ENCODE peak calls at places on chromosomes 3 and 15, in eight cellular contexts. One of them, this sample, is unnamed.

GRCh38 chr3:193342551-193342950 is 36.0 kb downstream of the ATP13A5 start:
- DNase-seq in glutamatergic neuron: no peak
- DNase-seq in lower leg skin: no peak
- DNase-seq in osteocyte: no peak
- DNase-seq in mesothelial cell of epicardium: no peak
- DNase-seq in MM.1S: no peak
- DNase-seq in choroid plexus epithelial cell: no peak
- DNase-seq in cardiac fibroblast: no peak
- DNase-seq in this sample: no peak

GRCh38 chr15:90364251-90364650 is 12.2 kb downstream of the ZNF774 start:
- DNase-seq in mesothelial cell of epicardium: no peak
- DNase-seq in lower leg skin: no peak
- DNase-seq in choroid plexus epithelial cell: peak; percentile 75
- DNase-seq in glutamatergic neuron: no peak
- DNase-seq in osteocyte: no peak
- DNase-seq in MM.1S: no peak
- DNase-seq in cardiac fibroblast: peak; percentile 70
- DNase-seq in this sample: no peak

GRCh38 chr3:148943531-148944200 is 47.7 kb upstream of the GYG1 start:
- DNase-seq in glutamatergic neuron: no peak
- DNase-seq in osteocyte: no peak
- DNase-seq in lower leg skin: no peak
- DNase-seq in mesothelial cell of epicardium: no peak
- DNase-seq in cardiac fibroblast: peak; percentile 90
- DNase-seq in choroid plexus epithelial cell: peak; percentile 96
- DNase-seq in MM.1S: peak; percentile 86
- DNase-seq in this sample: no peak

GRCh38 chr3:7745711-7746110 is 755.9 kb upstream of the LMCD1 start:
- DNase-seq in osteocyte: no peak
- DNase-seq in lower leg skin: no peak
- DNase-seq in mesothelial cell of epicardium: no peak
- DNase-seq in cardiac fibroblast: no peak
- DNase-seq in glutamatergic neuron: no peak
- DNase-seq in MM.1S: no peak
- DNase-seq in choroid plexus epithelial cell: no peak
- DNase-seq in this sample: no peak

GRCh38 chr15:62083168-62084154 is 16.7 kb downstream of the C2CD4A start:
- DNase-seq in choroid plexus epithelial cell: no peak
- DNase-seq in mesothelial cell of epicardium: no peak
- DNase-seq in MM.1S: no peak
- DNase-seq in osteocyte: no peak
- DNase-seq in lower leg skin: no peak
- DNase-seq in cardiac fibroblast: peak; percentile 12
- DNase-seq in glutamatergic neuron: no peak
- DNase-seq in this sample: no peak

GRCh38 chr3:66819993-66820501 is 178.1 kb upstream of the KBTBD8 start:
- DNase-seq in mesothelial cell of epicardium: no peak
- DNase-seq in osteocyte: no peak
- DNase-seq in lower leg skin: no peak
- DNase-seq in glutamatergic neuron: no peak
- DNase-seq in MM.1S: no peak
- DNase-seq in choroid plexus epithelial cell: no peak
- DNase-seq in cardiac fibroblast: no peak
- DNase-seq in this sample: no peak

GRCh38 chr15:100201376-100202280 is 140.1 kb downstream of the ADAMTS17 start:
- DNase-seq in choroid plexus epithelial cell: no peak
- DNase-seq in osteocyte: no peak
- DNase-seq in mesothelial cell of epicardium: peak; percentile 36
- DNase-seq in MM.1S: no peak
- DNase-seq in lower leg skin: no peak
- DNase-seq in glutamatergic neuron: no peak
- DNase-seq in cardiac fibroblast: no peak
- DNase-seq in this sample: no peak

GRCh38 chr15:25775317-25775912 is 87.7 kb downstream of the ATP10A start:
- DNase-seq in osteocyte: peak; percentile 89
- DNase-seq in mesothelial cell of epicardium: peak; percentile 39
- DNase-seq in lower leg skin: peak; percentile 91
- DNase-seq in choroid plexus epithelial cell: peak; percentile 16
- DNase-seq in cardiac fibroblast: peak; percentile 58
- DNase-seq in glutamatergic neuron: no peak
- DNase-seq in MM.1S: no peak
- DNase-seq in this sample: no peak

GRCh38 chr3:186239321-186239720 is 122.7 kb downstream of the DGKG start:
- DNase-seq in osteocyte: no peak
- DNase-seq in glutamatergic neuron: no peak
- DNase-seq in cardiac fibroblast: no peak
- DNase-seq in choroid plexus epithelial cell: no peak
- DNase-seq in mesothelial cell of epicardium: no peak
- DNase-seq in lower leg skin: no peak
- DNase-seq in MM.1S: no peak
- DNase-seq in this sample: no peak

GRCh38 chr15:39657714-39658113 is 76.8 kb downstream of the THBS1 start:
- DNase-seq in osteocyte: no peak
- DNase-seq in MM.1S: no peak
- DNase-seq in glutamatergic neuron: no peak
- DNase-seq in lower leg skin: no peak
- DNase-seq in mesothelial cell of epicardium: no peak
- DNase-seq in choroid plexus epithelial cell: peak; percentile 74
- DNase-seq in cardiac fibroblast: peak; percentile 57
- DNase-seq in this sample: no peak

GRCh38 chr3:87298111-87298718 is 21.8 kb upstream of the POU1F1 start:
- DNase-seq in mesothelial cell of epicardium: no peak
- DNase-seq in MM.1S: peak; percentile 46
- DNase-seq in cardiac fibroblast: peak; percentile 55
- DNase-seq in choroid plexus epithelial cell: peak; percentile 72
- DNase-seq in osteocyte: no peak
- DNase-seq in glutamatergic neuron: no peak
- DNase-seq in lower leg skin: no peak
- DNase-seq in this sample: no peak

GRCh38 chr3:61575893-61576292 is 14.5 kb downstream of the PTPRG start:
- DNase-seq in glutamatergic neuron: no peak
- DNase-seq in osteocyte: no peak
- DNase-seq in choroid plexus epithelial cell: no peak
- DNase-seq in MM.1S: no peak
- DNase-seq in mesothelial cell of epicardium: no peak
- DNase-seq in cardiac fibroblast: no peak
- DNase-seq in lower leg skin: no peak
- DNase-seq in this sample: no peak

GRCh38 chr3:189673535-189673934 is 42.3 kb downstream of the TP63 start:
- DNase-seq in mesothelial cell of epicardium: no peak
- DNase-seq in cardiac fibroblast: no peak
- DNase-seq in MM.1S: no peak
- DNase-seq in osteocyte: no peak
- DNase-seq in choroid plexus epithelial cell: no peak
- DNase-seq in glutamatergic neuron: no peak
- DNase-seq in lower leg skin: no peak
- DNase-seq in this sample: no peak

GRCh38 chr3:189674249-189674913 is 43.2 kb downstream of the TP63 start:
- DNase-seq in choroid plexus epithelial cell: no peak
- DNase-seq in lower leg skin: no peak
- DNase-seq in osteocyte: no peak
- DNase-seq in glutamatergic neuron: no peak
- DNase-seq in mesothelial cell of epicardium: no peak
- DNase-seq in cardiac fibroblast: no peak
- DNase-seq in MM.1S: no peak
- DNase-seq in this sample: no peak

GRCh38 chr3:189680723-189681122 is 49.5 kb downstream of the TP63 start:
- DNase-seq in MM.1S: no peak
- DNase-seq in glutamatergic neuron: no peak
- DNase-seq in lower leg skin: no peak
- DNase-seq in osteocyte: no peak
- DNase-seq in choroid plexus epithelial cell: no peak
- DNase-seq in mesothelial cell of epicardium: no peak
- DNase-seq in cardiac fibroblast: no peak
- DNase-seq in this sample: no peak

DNA sequence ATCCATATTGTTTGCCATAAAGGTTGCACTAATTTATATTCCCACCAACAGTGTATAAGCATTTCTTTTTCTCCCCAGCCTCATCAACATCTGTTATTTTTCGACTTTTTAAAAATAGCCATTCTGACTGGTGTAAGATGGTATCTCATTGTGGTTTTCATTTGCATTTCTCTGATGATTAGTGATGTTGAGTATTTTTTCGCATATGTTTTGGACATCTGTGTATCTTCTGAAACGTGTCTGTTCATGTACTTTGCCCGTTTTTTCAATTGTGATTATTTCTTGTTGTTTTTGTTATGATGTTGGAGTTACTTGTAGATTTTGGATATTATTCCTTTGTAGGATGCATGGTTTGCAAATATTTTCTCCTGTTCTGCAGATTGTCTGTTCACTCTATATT is 46.5 kb downstream of the TP63 start:
- DNase-seq in mesothelial cell of epicardium: no peak
- DNase-seq in glutamatergic neuron: no peak
- DNase-seq in osteocyte: no peak
- DNase-seq in MM.1S: peak; percentile 51
- DNase-seq in choroid plexus epithelial cell: no peak
- DNase-seq in lower leg skin: no peak
- DNase-seq in cardiac fibroblast: no peak
- DNase-seq in this sample: no peak
- TF ChIP-seq CTCF in mesothelial cell of epicardium: no peak
- TF ChIP-seq CTCF in glutamatergic neuron: no peak
- TF ChIP-seq CTCF in osteocyte: no peak
- TF ChIP-seq CTCF in MM.1S: no peak
- TF ChIP-seq CTCF in choroid plexus epithelial cell: no peak
- TF ChIP-seq CTCF in lower leg skin: no peak
- TF ChIP-seq CTCF in cardiac fibroblast: no peak
- TF ChIP-seq CTCF in this sample: no peak

GRCh38 chr15:42471002-42471401 is 19.9 kb downstream of the ZNF106 start:
- DNase-seq in cardiac fibroblast: no peak
- DNase-seq in MM.1S: no peak
- DNase-seq in mesothelial cell of epicardium: no peak
- DNase-seq in glutamatergic neuron: no peak
- DNase-seq in choroid plexus epithelial cell: no peak
- DNase-seq in lower leg skin: no peak
- DNase-seq in osteocyte: no peak
- DNase-seq in this sample: no peak

DNA sequence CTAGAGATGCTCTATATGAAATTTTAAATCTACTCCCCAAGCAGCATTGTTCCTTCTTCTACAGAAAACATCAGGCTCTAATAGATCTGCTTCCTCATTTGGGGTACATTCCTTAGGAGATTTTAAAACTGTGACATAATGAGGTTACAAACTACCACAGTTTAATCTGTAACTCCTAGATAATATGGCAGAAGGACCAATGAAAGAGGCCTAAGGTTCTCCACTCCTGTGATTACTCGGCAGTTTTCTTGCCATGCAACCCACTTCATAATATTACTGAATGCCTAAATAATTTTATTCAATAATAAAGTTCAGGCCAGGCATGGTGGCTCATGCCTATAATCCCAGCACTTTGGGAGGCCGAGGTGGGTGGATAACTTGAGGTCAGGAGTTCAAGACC is 16.1 kb downstream of the ZNF106 start:
- DNase-seq in cardiac fibroblast: no peak
- DNase-seq in MM.1S: no peak
- DNase-seq in glutamatergic neuron: no peak
- DNase-seq in lower leg skin: no peak
- DNase-seq in choroid plexus epithelial cell: no peak
- DNase-seq in mesothelial cell of epicardium: no peak
- DNase-seq in osteocyte: no peak
- DNase-seq in this sample: no peak
- TF ChIP-seq CTCF in cardiac fibroblast: no peak
- TF ChIP-seq CTCF in MM.1S: no peak
- TF ChIP-seq CTCF in glutamatergic neuron: no peak
- TF ChIP-seq CTCF in lower leg skin: no peak
- TF ChIP-seq CTCF in choroid plexus epithelial cell: no peak
- TF ChIP-seq CTCF in mesothelial cell of epicardium: no peak
- TF ChIP-seq CTCF in osteocyte: no peak
- TF ChIP-seq CTCF in this sample: no peak

GRCh38 chr3:14518893-14519292 is 21.2 kb downstream of the GRIP2 start:
- DNase-seq in MM.1S: no peak
- DNase-seq in cardiac fibroblast: no peak
- DNase-seq in osteocyte: no peak
- DNase-seq in mesothelial cell of epicardium: no peak
- DNase-seq in lower leg skin: peak; percentile 17
- DNase-seq in glutamatergic neuron: no peak
- DNase-seq in choroid plexus epithelial cell: no peak
- DNase-seq in this sample: no peak

GRCh38 chr3:14521611-14522010 is 18.5 kb downstream of the GRIP2 start:
- DNase-seq in mesothelial cell of epicardium: no peak
- DNase-seq in lower leg skin: peak; percentile 76
- DNase-seq in osteocyte: no peak
- DNase-seq in cardiac fibroblast: no peak
- DNase-seq in choroid plexus epithelial cell: no peak
- DNase-seq in glutamatergic neuron: peak; percentile 6
- DNase-seq in MM.1S: no peak
- DNase-seq in this sample: peak; percentile 31

GRCh38 chr3:14520967-14521366 is 19.2 kb downstream of the GRIP2 start:
- DNase-seq in lower leg skin: peak; percentile 48
- DNase-seq in glutamatergic neuron: peak; percentile 3
- DNase-seq in choroid plexus epithelial cell: no peak
- DNase-seq in mesothelial cell of epicardium: no peak
- DNase-seq in MM.1S: no peak
- DNase-seq in osteocyte: no peak
- DNase-seq in cardiac fibroblast: no peak
- DNase-seq in this sample: no peak

GRCh38 chr3:14519406-14519805 is 20.7 kb downstream of the GRIP2 start:
- DNase-seq in mesothelial cell of epicardium: no peak
- DNase-seq in cardiac fibroblast: no peak
- DNase-seq in glutamatergic neuron: peak; percentile 4
- DNase-seq in MM.1S: no peak
- DNase-seq in choroid plexus epithelial cell: no peak
- DNase-seq in osteocyte: no peak
- DNase-seq in lower leg skin: peak; percentile 31
- DNase-seq in this sample: no peak

GRCh38 chr3:14520149-14520548 is 20.0 kb downstream of the GRIP2 start:
- DNase-seq in MM.1S: no peak
- DNase-seq in mesothelial cell of epicardium: no peak
- DNase-seq in lower leg skin: peak; percentile 83
- DNase-seq in cardiac fibroblast: no peak
- DNase-seq in glutamatergic neuron: peak; percentile 12
- DNase-seq in osteocyte: no peak
- DNase-seq in choroid plexus epithelial cell: no peak
- DNase-seq in this sample: no peak
- TF ChIP-seq CTCF in MM.1S: no peak
- TF ChIP-seq CTCF in mesothelial cell of epicardium: no peak
- TF ChIP-seq CTCF in lower leg skin: no peak
- TF ChIP-seq CTCF in cardiac fibroblast: no peak
- TF ChIP-seq CTCF in glutamatergic neuron: no peak
- TF ChIP-seq CTCF in osteocyte: no peak
- TF ChIP-seq CTCF in choroid plexus epithelial cell: no peak
- TF ChIP-seq CTCF in this sample: no peak

GRCh38 chr3:56302417-56302816 is 165.8 kb downstream of the ERC2 start:
- DNase-seq in MM.1S: no peak
- DNase-seq in choroid plexus epithelial cell: peak; percentile 11
- DNase-seq in glutamatergic neuron: no peak
- DNase-seq in osteocyte: no peak
- DNase-seq in lower leg skin: no peak
- DNase-seq in cardiac fibroblast: no peak
- DNase-seq in mesothelial cell of epicardium: no peak
- DNase-seq in this sample: no peak
- TF ChIP-seq CTCF in MM.1S: peak; percentile 24
- TF ChIP-seq CTCF in choroid plexus epithelial cell: peak; percentile 47
- TF ChIP-seq CTCF in glutamatergic neuron: peak; percentile 21
- TF ChIP-seq CTCF in osteocyte: peak; percentile 31
- TF ChIP-seq CTCF in lower leg skin: no peak
- TF ChIP-seq CTCF in cardiac fibroblast: no peak
- TF ChIP-seq CTCF in mesothelial cell of epicardium: peak; percentile 30
- TF ChIP-seq CTCF in this sample: no peak

GRCh38 chr3:58332575-58333179 is at the start of gene PXK:
- DNase-seq in cardiac fibroblast: peak; percentile 86
- DNase-seq in lower leg skin: peak; percentile 95
- DNase-seq in glutamatergic neuron: peak; percentile 85
- DNase-seq in mesothelial cell of epicardium: peak; percentile 74
- DNase-seq in choroid plexus epithelial cell: peak; percentile 80
- DNase-seq in MM.1S: peak; percentile 78
- DNase-seq in osteocyte: peak; percentile 90
- DNase-seq in this sample: peak; percentile 88
- TF ChIP-seq CTCF in cardiac fibroblast: no peak
- TF ChIP-seq CTCF in lower leg skin: no peak
- TF ChIP-seq CTCF in glutamatergic neuron: no peak
- TF ChIP-seq CTCF in mesothelial cell of epicardium: no peak
- TF ChIP-seq CTCF in choroid plexus epithelial cell: no peak
- TF ChIP-seq CTCF in MM.1S: peak; percentile 25
- TF ChIP-seq CTCF in osteocyte: peak; percentile 33
- TF ChIP-seq CTCF in this sample: no peak

This sample was measured in lower lobe of right lung.